ENCODE peak calls at places on chromosomes 13 and 19, in six cellular contexts. Z is uterus; F is GM23248; I is CD8-positive, alpha-beta T cell; L is neural progenitor cell; E is CD8-positive, alpha-beta memory T cell. B is an unnamed sample.

GRCh38 chr19:6056801-6057650 is 53.3 kb downstream of the RFX2 start:
- DNase-seq in Z (peak; percentile 91), F (peak; percentile 98), I (no peak), L (no peak), E (no peak), B (no peak)

GRCh38 chr19:50703915-50704548 is 15.6 kb downstream of the SHANK1 start:
- DNase-seq in Z (no peak), F (no peak), I (no peak), L (peak; percentile 58), E (no peak), B (no peak)

GRCh38 chr19:44582581-44583265 is 30.6 kb upstream of the IGSF23 start:
- DNase-seq in Z (no peak), F (peak; percentile 61), I (no peak), L (peak; percentile 53), E (no peak), B (no peak)

GRCh38 chr19:10269333-10270179 is 1.4 kb upstream of the ICAM1 start:
- DNase-seq in Z (peak; percentile 82), F (peak; percentile 87), I (peak; percentile 89), L (peak; percentile 87), E (peak; percentile 85), B (peak; percentile 68)

GRCh38 chr19:28847468-28847867 is 365.5 kb downstream of the UQCRFS1 start:
- DNase-seq in Z (no peak), F (peak; percentile 69), I (no peak), L (no peak), E (no peak), B (no peak)

GRCh38 chr19:55257461-55258411 is 1.1 kb downstream of the PPP6R1 start:
- DNase-seq in Z (no peak), F (peak; percentile 61), I (peak; percentile 27), L (peak; percentile 34), E (no peak), B (no peak)

GRCh38 chr19:1647664-1648155 is 4.7 kb downstream of the TCF3 start:
- DNase-seq in Z (no peak), F (no peak), I (no peak), L (no peak), E (no peak), B (no peak)

GRCh38 chr13:63948045-63948444 is 2532.4 kb upstream of the PCDH20 start:
- DNase-seq in Z (no peak), F (no peak), I (no peak), L (no peak), E (no peak), B (no peak)

GRCh38 chr13:42720116-42720857 is 61.1 kb upstream of the FAM216B start:
- DNase-seq in Z (peak; percentile 63), F (peak; percentile 98), I (no peak), L (no peak), E (no peak), B (no peak)

GRCh38 chr19:2814426-2814825 is 5.2 kb upstream of the ZNF554 start:
- DNase-seq in Z (no peak), F (no peak), I (no peak), L (no peak), E (no peak), B (no peak)

GRCh38 chr13:36778083-36778671 is 40.8 kb upstream of the RFXAP start:
- DNase-seq in Z (no peak), F (peak; percentile 30), I (no peak), L (peak; percentile 91), E (no peak), B (no peak)

GRCh38 chr19:2423913-2424685 is 3.3 kb downstream of the TIMM13 start:
- DNase-seq in Z (no peak), F (no peak), I (no peak), L (no peak), E (no peak), B (no peak)

GRCh38 chr13:86825410-86825809 is 845.8 kb upstream of the SLITRK5 start:
- DNase-seq in Z (no peak), F (no peak), I (no peak), L (no peak), E (no peak), B (no peak)

GRCh38 chr19:3324405-3324856 is 42.0 kb upstream of the NFIC start:
- DNase-seq in Z (no peak), F (no peak), I (peak; percentile 76), L (peak; percentile 36), E (peak; percentile 63), B (peak; percentile 12)

GRCh38 chr19:10998045-10998533 is 37.3 kb downstream of the SMARCA4 start:
- DNase-seq in Z (no peak), F (no peak), I (no peak), L (no peak), E (no peak), B (no peak)

GRCh38 chr13:97353927-97354326 is 80.0 kb upstream of the RAP2A start:
- DNase-seq in Z (no peak), F (peak; percentile 64), I (no peak), L (no peak), E (no peak), B (no peak)
- H3K27ac ChIP-seq in Z (no peak overlapping the region), F (no peak overlapping the region), I (no peak overlapping the region), L (no peak overlapping the region), E (no peak overlapping the region), B (peak overlapping the region; percentile 13)

GRCh38 chr13:73656863-73657262 is 477.3 kb downstream of the KLF12 start:
- DNase-seq in Z (no peak), F (peak; percentile 52), I (no peak), L (no peak), E (no peak), B (no peak)
- H3K27ac ChIP-seq in Z (no peak overlapping the region), F (no peak overlapping the region), I (no peak overlapping the region), L (no peak overlapping the region), E (no peak overlapping the region), B (no peak overlapping the region)

DNA sequence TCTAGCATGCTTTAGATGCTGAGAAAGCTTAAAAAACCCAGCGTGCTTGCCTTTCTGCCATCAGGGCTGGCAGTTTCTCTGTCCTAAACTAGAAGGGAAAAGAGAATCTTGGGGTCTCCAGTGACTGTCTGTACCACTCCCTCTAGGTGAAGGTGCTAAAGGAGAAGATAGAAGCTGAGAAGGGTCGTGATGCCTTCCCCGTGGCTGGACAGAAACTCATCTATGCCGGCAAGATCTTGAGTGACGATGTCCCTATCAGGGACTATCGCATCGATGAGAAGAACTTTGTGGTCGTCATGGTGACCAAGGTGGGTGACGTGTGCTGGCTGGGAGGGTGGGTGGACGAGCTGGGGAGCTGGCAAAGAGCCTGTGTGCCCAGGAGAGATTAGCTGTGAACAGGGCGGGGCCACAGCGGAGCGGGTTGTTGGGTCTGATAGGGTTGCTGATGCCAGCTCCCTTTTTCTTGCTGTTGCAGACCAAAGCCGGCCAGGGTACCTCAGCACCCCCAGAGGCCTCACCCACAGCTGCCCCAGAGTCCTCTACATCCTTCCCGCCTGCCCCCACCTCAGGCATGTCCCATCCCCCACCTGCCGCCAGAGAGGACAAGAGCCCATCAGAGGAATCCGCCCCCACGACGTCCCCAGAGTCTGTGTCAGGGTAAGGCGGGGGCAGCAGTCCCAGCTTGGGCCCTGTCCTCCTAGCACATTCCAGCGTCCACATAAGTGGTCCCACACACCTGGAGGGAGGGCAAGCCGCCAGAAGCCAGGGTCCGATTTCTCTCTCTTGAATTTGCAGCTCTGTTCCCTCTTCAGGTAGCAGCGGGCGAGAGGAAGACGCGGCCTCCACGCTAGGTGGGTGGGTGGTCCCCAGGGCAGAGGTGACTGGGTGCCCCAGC is 2.3 kb downstream of the RAD23A start:
- DNase-seq in Z (no peak), F (no peak), I (no peak), L (no peak), E (no peak), B (no peak)
- H3K27ac ChIP-seq in Z (no peak overlapping the region), F (peak overlapping the region; percentile 91), I (no peak overlapping the region), L (no peak overlapping the region), E (no peak overlapping the region), B (no peak overlapping the region)

GRCh38 chr19:13623686-13624405 is 117.6 kb upstream of the CACNA1A start:
- DNase-seq in Z (no peak), F (peak; percentile 19), I (no peak), L (no peak), E (no peak), B (no peak)
- H3K27ac ChIP-seq in Z (no peak overlapping the region), F (no peak overlapping the region), I (no peak overlapping the region), L (no peak overlapping the region), E (no peak overlapping the region), B (no peak overlapping the region)

GRCh38 chr13:75468602-75469001 is 13.4 kb downstream of the TBC1D4 start:
- DNase-seq in Z (no peak), F (no peak), I (no peak), L (no peak), E (no peak), B (no peak)
- H3K27ac ChIP-seq in Z (peak overlapping the region; percentile 12), F (peak overlapping the region; percentile 27), I (no peak overlapping the region), L (no peak overlapping the region), E (no peak overlapping the region), B (no peak overlapping the region)

GRCh38 chr13:111121421-111121820 is 6.3 kb downstream of the ARHGEF7 start:
- DNase-seq in Z (no peak), F (no peak), I (no peak), L (no peak), E (no peak), B (no peak)

GRCh38 chr13:111120913-111121312 is 5.8 kb downstream of the ARHGEF7 start:
- DNase-seq in Z (no peak), F (no peak), I (no peak), L (no peak), E (no peak), B (no peak)

GRCh38 chr13:111122631-111123030 is 7.5 kb downstream of the ARHGEF7 start:
- DNase-seq in Z (no peak), F (no peak), I (no peak), L (no peak), E (no peak), B (no peak)

GRCh38 chr13:111123221-111123620 is 8.1 kb downstream of the ARHGEF7 start:
- DNase-seq in Z (no peak), F (no peak), I (no peak), L (no peak), E (no peak), B (no peak)

DNA sequence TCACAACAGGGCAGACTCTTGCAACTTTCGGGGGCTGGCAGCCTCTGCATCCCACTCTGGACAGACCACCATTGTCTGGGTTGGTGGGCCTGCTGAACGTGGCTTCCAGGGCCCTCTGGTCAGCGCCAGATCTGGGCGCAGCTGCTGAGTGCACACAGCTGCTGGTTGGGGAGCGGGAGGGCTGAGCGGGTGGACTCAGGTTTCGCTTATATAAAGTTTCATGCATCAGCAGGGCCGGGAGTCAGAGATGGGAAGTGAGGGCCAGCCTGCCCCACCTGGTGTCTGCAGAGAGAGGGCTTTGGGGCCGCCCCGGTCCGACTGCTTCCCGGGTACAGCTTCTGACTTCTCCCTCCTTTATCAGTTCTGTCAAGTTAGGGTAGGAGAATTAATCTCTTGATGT is 6.9 kb downstream of the ARHGEF7 start:
- DNase-seq in Z (no peak), F (no peak), I (no peak), L (peak; percentile 20), E (no peak), B (no peak)
- H3K27ac ChIP-seq in Z (no peak overlapping the region), F (no peak overlapping the region), I (no peak overlapping the region), L (no peak overlapping the region), E (no peak overlapping the region), B (no peak overlapping the region)